ENCODE peak calls at places on chromosomes 1 and 21, in nine cellular contexts. One of them, this sample, is unnamed.

GRCh38 chr1:171655215-171656116 is 3.0 kb upstream of the MYOC start:
- DNase-seq in upper lobe of right lung: no peak
- DNase-seq in GM20000: peak
- DNase-seq in IMR-90: peak
- DNase-seq in SK-N-SH: peak
- DNase-seq in AG09309: no peak
- DNase-seq in HFFc6: peak
- DNase-seq in PC-9: peak
- DNase-seq in cardiac muscle cell: peak
- DNase-seq in this sample: no peak

GRCh38 chr1:154752273-154753030 is 117.6 kb downstream of the KCNN3 start:
- DNase-seq in upper lobe of right lung: no peak
- DNase-seq in GM20000: no peak
- DNase-seq in IMR-90: no peak
- DNase-seq in SK-N-SH: no peak
- DNase-seq in AG09309: no peak
- DNase-seq in HFFc6: no peak
- DNase-seq in PC-9: no peak
- DNase-seq in cardiac muscle cell: no peak
- DNase-seq in this sample: no peak

GRCh38 chr1:216186131-216186530 is 237.1 kb downstream of the USH2A start:
- DNase-seq in upper lobe of right lung: no peak
- DNase-seq in GM20000: no peak
- DNase-seq in IMR-90: no peak
- DNase-seq in SK-N-SH: no peak
- DNase-seq in AG09309: no peak
- DNase-seq in HFFc6: no peak
- DNase-seq in PC-9: no peak
- DNase-seq in cardiac muscle cell: no peak
- DNase-seq in this sample: no peak

GRCh38 chr1:239242404-239242803 is 144.0 kb upstream of the CHRM3 start:
- DNase-seq in upper lobe of right lung: no peak
- DNase-seq in GM20000: no peak
- DNase-seq in IMR-90: no peak
- DNase-seq in SK-N-SH: no peak
- DNase-seq in AG09309: no peak
- DNase-seq in HFFc6: no peak
- DNase-seq in PC-9: no peak
- DNase-seq in cardiac muscle cell: no peak
- DNase-seq in this sample: no peak

GRCh38 chr21:17461014-17461413 is 51.8 kb upstream of the CXADR start:
- DNase-seq in upper lobe of right lung: no peak
- DNase-seq in GM20000: no peak
- DNase-seq in IMR-90: peak
- DNase-seq in SK-N-SH: no peak
- DNase-seq in AG09309: peak
- DNase-seq in HFFc6: peak
- DNase-seq in PC-9: no peak
- DNase-seq in cardiac muscle cell: peak
- DNase-seq in this sample: no peak

GRCh38 chr1:223702735-223703667 is 9.3 kb upstream of the CAPN2 start:
- DNase-seq in upper lobe of right lung: no peak
- DNase-seq in GM20000: no peak
- DNase-seq in IMR-90: peak
- DNase-seq in SK-N-SH: no peak
- DNase-seq in AG09309: no peak
- DNase-seq in HFFc6: peak
- DNase-seq in PC-9: peak
- DNase-seq in cardiac muscle cell: no peak
- DNase-seq in this sample: no peak

GRCh38 chr1:117656202-117656641 is 50.4 kb downstream of the TENT5C start:
- DNase-seq in upper lobe of right lung: no peak
- DNase-seq in GM20000: peak
- DNase-seq in IMR-90: no peak
- DNase-seq in SK-N-SH: no peak
- DNase-seq in AG09309: no peak
- DNase-seq in HFFc6: no peak
- DNase-seq in PC-9: no peak
- DNase-seq in cardiac muscle cell: no peak
- DNase-seq in this sample: no peak

GRCh38 chr1:228166170-228166936 is 749 bp downstream of the IBA57 start:
- DNase-seq in upper lobe of right lung: no peak
- DNase-seq in GM20000: peak
- DNase-seq in IMR-90: peak
- DNase-seq in SK-N-SH: peak
- DNase-seq in AG09309: no peak
- DNase-seq in HFFc6: peak
- DNase-seq in PC-9: peak
- DNase-seq in cardiac muscle cell: peak
- DNase-seq in this sample: peak

GRCh38 chr1:228544021-228544850 is 57.1 kb downstream of the RNF187 start:
- DNase-seq in upper lobe of right lung: peak
- DNase-seq in GM20000: no peak
- DNase-seq in IMR-90: no peak
- DNase-seq in SK-N-SH: no peak
- DNase-seq in AG09309: no peak
- DNase-seq in HFFc6: no peak
- DNase-seq in PC-9: peak
- DNase-seq in cardiac muscle cell: no peak
- DNase-seq in this sample: peak

GRCh38 chr1:109827466-109827865 is 63.7 kb upstream of the EPS8L3 start:
- DNase-seq in upper lobe of right lung: no peak
- DNase-seq in GM20000: no peak
- DNase-seq in IMR-90: no peak
- DNase-seq in SK-N-SH: no peak
- DNase-seq in AG09309: no peak
- DNase-seq in HFFc6: peak
- DNase-seq in PC-9: no peak
- DNase-seq in cardiac muscle cell: no peak
- DNase-seq in this sample: no peak

GRCh38 chr1:58885998-58886397 is 102.2 kb upstream of the JUN start:
- DNase-seq in upper lobe of right lung: no peak
- DNase-seq in GM20000: no peak
- DNase-seq in IMR-90: no peak
- DNase-seq in SK-N-SH: no peak
- DNase-seq in AG09309: no peak
- DNase-seq in HFFc6: no peak
- DNase-seq in PC-9: no peak
- DNase-seq in cardiac muscle cell: peak
- DNase-seq in this sample: no peak

GRCh38 chr1:59574085-59574484 is 240.7 kb upstream of the HOOK1 start:
- DNase-seq in upper lobe of right lung: no peak
- DNase-seq in GM20000: no peak
- DNase-seq in IMR-90: peak
- DNase-seq in SK-N-SH: no peak
- DNase-seq in AG09309: peak
- DNase-seq in HFFc6: peak
- DNase-seq in PC-9: no peak
- DNase-seq in cardiac muscle cell: peak
- DNase-seq in this sample: no peak

GRCh38 chr1:966603-967295 is 467 bp downstream of the PLEKHN1 start:
- DNase-seq in upper lobe of right lung: peak
- DNase-seq in GM20000: peak
- DNase-seq in IMR-90: peak
- DNase-seq in SK-N-SH: no peak
- DNase-seq in AG09309: no peak
- DNase-seq in HFFc6: peak
- DNase-seq in PC-9: peak
- DNase-seq in cardiac muscle cell: peak
- DNase-seq in this sample: no peak

GRCh38 chr1:202967684-202968281 is 726 bp upstream of the CYB5R1 start:
- DNase-seq in upper lobe of right lung: no peak
- DNase-seq in GM20000: peak
- DNase-seq in IMR-90: no peak
- DNase-seq in SK-N-SH: peak
- DNase-seq in AG09309: no peak
- DNase-seq in HFFc6: no peak
- DNase-seq in PC-9: no peak
- DNase-seq in cardiac muscle cell: no peak
- DNase-seq in this sample: no peak

GRCh38 chr1:209527993-209528392 is 55.5 kb upstream of the CAMK1G start:
- DNase-seq in upper lobe of right lung: no peak
- DNase-seq in GM20000: no peak
- DNase-seq in IMR-90: no peak
- DNase-seq in SK-N-SH: no peak
- DNase-seq in AG09309: no peak
- DNase-seq in HFFc6: no peak
- DNase-seq in PC-9: no peak
- DNase-seq in cardiac muscle cell: peak
- DNase-seq in this sample: no peak

GRCh38 chr1:247332215-247332900 is 691 bp upstream of the ZNF496 start:
- DNase-seq in upper lobe of right lung: peak
- DNase-seq in GM20000: peak
- DNase-seq in IMR-90: peak
- DNase-seq in SK-N-SH: peak
- DNase-seq in AG09309: no peak
- DNase-seq in HFFc6: no peak
- DNase-seq in PC-9: no peak
- DNase-seq in cardiac muscle cell: peak
- DNase-seq in this sample: no peak

GRCh38 chr1:88985692-88986091 is 6.7 kb downstream of the KYAT3 start:
- DNase-seq in upper lobe of right lung: no peak
- DNase-seq in GM20000: no peak
- DNase-seq in IMR-90: no peak
- DNase-seq in SK-N-SH: no peak
- DNase-seq in AG09309: no peak
- DNase-seq in HFFc6: no peak
- DNase-seq in PC-9: no peak
- DNase-seq in cardiac muscle cell: no peak
- DNase-seq in this sample: no peak

GRCh38 chr1:20008391-20008841 is 29.0 kb upstream of the PLA2G2A start:
- DNase-seq in upper lobe of right lung: no peak
- DNase-seq in GM20000: no peak
- DNase-seq in IMR-90: no peak
- DNase-seq in SK-N-SH: no peak
- DNase-seq in AG09309: peak
- DNase-seq in HFFc6: peak
- DNase-seq in PC-9: no peak
- DNase-seq in cardiac muscle cell: peak
- DNase-seq in this sample: no peak

GRCh38 chr1:95627244-95627643 is 393.2 kb downstream of the RWDD3 start:
- DNase-seq in upper lobe of right lung: no peak
- DNase-seq in GM20000: no peak
- DNase-seq in IMR-90: no peak
- DNase-seq in SK-N-SH: no peak
- DNase-seq in AG09309: no peak
- DNase-seq in HFFc6: no peak
- DNase-seq in PC-9: no peak
- DNase-seq in cardiac muscle cell: peak
- DNase-seq in this sample: no peak

GRCh38 chr1:118159578-118159977 is 25.4 kb downstream of the SPAG17 start:
- DNase-seq in upper lobe of right lung: no peak
- DNase-seq in GM20000: no peak
- DNase-seq in IMR-90: no peak
- DNase-seq in SK-N-SH: no peak
- DNase-seq in AG09309: peak
- DNase-seq in HFFc6: no peak
- DNase-seq in PC-9: no peak
- DNase-seq in cardiac muscle cell: no peak
- DNase-seq in this sample: no peak

GRCh38 chr1:46603858-46604549 is at the start of gene MKNK1:
- DNase-seq in upper lobe of right lung: peak
- DNase-seq in GM20000: peak
- DNase-seq in IMR-90: peak
- DNase-seq in SK-N-SH: peak
- DNase-seq in AG09309: peak
- DNase-seq in HFFc6: peak
- DNase-seq in PC-9: peak
- DNase-seq in cardiac muscle cell: peak
- DNase-seq in this sample: peak
- TF ChIP-seq CTCF in upper lobe of right lung: peak
- TF ChIP-seq CTCF in GM20000: no peak
- TF ChIP-seq CTCF in IMR-90: peak
- TF ChIP-seq CTCF in SK-N-SH: peak
- TF ChIP-seq CTCF in AG09309: peak
- TF ChIP-seq CTCF in HFFc6: peak
- TF ChIP-seq CTCF in PC-9: no peak
- TF ChIP-seq CTCF in cardiac muscle cell: peak
- TF ChIP-seq CTCF in this sample: peak

GRCh38 chr1:168381850-168382249 is 101.2 kb downstream of the TBX19 start:
- DNase-seq in upper lobe of right lung: no peak
- DNase-seq in GM20000: no peak
- DNase-seq in IMR-90: no peak
- DNase-seq in SK-N-SH: no peak
- DNase-seq in AG09309: no peak
- DNase-seq in HFFc6: no peak
- DNase-seq in PC-9: no peak
- DNase-seq in cardiac muscle cell: no peak
- DNase-seq in this sample: no peak
- TF ChIP-seq CTCF in upper lobe of right lung: no peak
- TF ChIP-seq CTCF in GM20000: no peak
- TF ChIP-seq CTCF in IMR-90: no peak
- TF ChIP-seq CTCF in SK-N-SH: no peak
- TF ChIP-seq CTCF in AG09309: no peak
- TF ChIP-seq CTCF in HFFc6: peak
- TF ChIP-seq CTCF in PC-9: no peak
- TF ChIP-seq CTCF in cardiac muscle cell: no peak
- TF ChIP-seq CTCF in this sample: peak

DNA sequence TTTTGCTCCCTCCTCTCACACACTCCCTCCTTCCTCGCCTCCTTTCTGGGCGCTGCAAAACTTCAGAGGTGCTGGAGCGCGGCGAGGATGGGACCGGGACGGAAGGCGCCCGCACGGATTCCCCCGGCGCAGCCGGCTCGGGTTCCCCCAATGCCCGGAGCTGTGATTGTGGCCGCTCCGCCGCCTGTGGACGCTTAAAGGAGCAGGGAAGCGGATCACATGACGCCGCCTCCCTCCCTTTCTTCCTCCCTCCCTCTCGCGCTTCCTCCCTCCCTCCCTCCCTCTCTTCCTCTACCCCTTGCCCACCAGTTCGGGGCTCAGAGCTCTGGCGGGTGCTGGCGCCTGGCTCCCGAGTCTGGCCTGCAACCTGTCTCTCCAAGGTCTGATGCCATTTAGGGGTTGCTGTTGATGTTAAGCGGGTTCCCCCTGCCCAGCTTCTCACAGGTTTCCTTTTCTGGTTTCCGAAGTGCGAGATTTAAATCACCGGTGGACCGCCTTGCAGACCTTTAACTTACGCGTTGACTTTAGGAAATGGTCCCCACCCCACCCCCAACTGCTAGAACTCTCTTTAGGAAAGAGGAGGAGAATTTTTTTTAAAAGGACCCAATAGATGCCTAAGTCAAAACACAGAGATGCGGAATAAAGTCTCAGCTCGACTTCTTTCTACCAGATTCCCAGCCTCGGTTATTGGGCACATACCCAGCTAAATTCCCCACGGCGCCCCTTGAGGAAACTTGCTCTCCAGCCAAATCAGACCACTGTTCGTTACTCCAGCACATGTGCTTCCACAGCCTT is at the start of gene WLS:
- DNase-seq in upper lobe of right lung: peak
- DNase-seq in GM20000: no peak
- DNase-seq in IMR-90: peak
- DNase-seq in SK-N-SH: peak
- DNase-seq in AG09309: no peak
- DNase-seq in HFFc6: peak
- DNase-seq in PC-9: peak
- DNase-seq in cardiac muscle cell: peak
- DNase-seq in this sample: peak
- TF ChIP-seq CTCF in upper lobe of right lung: peak
- TF ChIP-seq CTCF in GM20000: no peak
- TF ChIP-seq CTCF in IMR-90: peak
- TF ChIP-seq CTCF in SK-N-SH: peak
- TF ChIP-seq CTCF in AG09309: no peak
- TF ChIP-seq CTCF in HFFc6: no peak
- TF ChIP-seq CTCF in PC-9: no peak
- TF ChIP-seq CTCF in cardiac muscle cell: peak
- TF ChIP-seq CTCF in this sample: peak

GRCh38 chr1:183956559-183957188 is 80.9 kb downstream of the COLGALT2 start:
- DNase-seq in upper lobe of right lung: no peak
- DNase-seq in GM20000: peak
- DNase-seq in IMR-90: peak
- DNase-seq in SK-N-SH: no peak
- DNase-seq in AG09309: peak
- DNase-seq in HFFc6: peak
- DNase-seq in PC-9: peak
- DNase-seq in cardiac muscle cell: peak
- DNase-seq in this sample: no peak
- TF ChIP-seq CTCF in upper lobe of right lung: no peak
- TF ChIP-seq CTCF in GM20000: peak
- TF ChIP-seq CTCF in IMR-90: peak
- TF ChIP-seq CTCF in SK-N-SH: peak
- TF ChIP-seq CTCF in AG09309: peak
- TF ChIP-seq CTCF in HFFc6: peak
- TF ChIP-seq CTCF in PC-9: no peak
- TF ChIP-seq CTCF in cardiac muscle cell: peak
- TF ChIP-seq CTCF in this sample: peak

This sample was measured in chondrocyte.